ENCODE peak calls at places on chromosomes 7 and 10, in five cellular contexts. L is SJSA1, R is heart left ventricle, U is tibial nerve, Z is MM.1S. D is an unnamed sample.

GRCh38 chr7:105673367-105674188 is 92.3 kb upstream of the EFCAB10 start:
- DNase-seq in U (no peak), Z (no peak), L (no peak), R (no peak), D (no peak)

GRCh38 chr10:44416021-44416758 is 31.3 kb upstream of the CXCL12 start:
- DNase-seq in L (no peak), Z (no peak), R (no peak), U (peak; percentile 14), D (no peak)

GRCh38 chr10:131724891-131725735 is 175.7 kb upstream of the PPP2R2D start:
- DNase-seq in Z (no peak), U (no peak), R (no peak), L (peak; percentile 36), D (no peak)

GRCh38 chr7:47350425-47350824 is 231.5 kb downstream of the TNS3 start:
- DNase-seq in L (no peak), Z (no peak), R (no peak), U (no peak), D (no peak)

GRCh38 chr10:7205656-7206055 is 205.2 kb downstream of the SFMBT2 start:
- DNase-seq in Z (no peak), R (peak; percentile 53), L (no peak), U (no peak), D (no peak)

GRCh38 chr10:76491216-76491615 is 1059.8 kb downstream of the LRMDA start:
- DNase-seq in L (no peak), U (no peak), Z (no peak), R (no peak), D (no peak)

GRCh38 chr7:109376576-109376975 is 806.9 kb downstream of the DNAJB9 start:
- DNase-seq in U (no peak), Z (no peak), L (no peak), R (no peak), D (no peak)

GRCh38 chr10:59885430-59886134 is 20.8 kb downstream of the CCDC6 start:
- DNase-seq in Z (peak; percentile 79), L (no peak), R (no peak), U (no peak), D (no peak)

GRCh38 chr7:20520530-20520929 is 94.9 kb upstream of the ABCB5 start:
- DNase-seq in U (no peak), R (no peak), L (no peak), Z (no peak), D (no peak)

GRCh38 chr10:5404188-5405041 is at the start of gene TUBAL3:
- DNase-seq in U (no peak), Z (no peak), L (no peak), R (peak; percentile 32), D (no peak)

GRCh38 chr7:134355925-134356324 is 39.2 kb upstream of the SLC35B4 start:
- DNase-seq in Z (no peak), R (no peak), U (peak; percentile 10), L (no peak), D (no peak)

GRCh38 chr10:21953585-21954057 is 49.9 kb downstream of the DNAJC1 start:
- DNase-seq in Z (peak; percentile 55), U (no peak), L (no peak), R (no peak), D (no peak)

GRCh38 chr7:27143022-27143949 is at the start of gene HOXA5:
- DNase-seq in R (no peak), Z (no peak), U (no peak), L (peak; percentile 76), D (no peak)

GRCh38 chr10:70132098-70133029 is at the start of gene AIFM2:
- DNase-seq in Z (peak; percentile 51), R (peak; percentile 76), L (peak; percentile 86), U (peak; percentile 61), D (peak; percentile 9)

GRCh38 chr10:71766717-71767419 is 6.5 kb downstream of the VSIR start:
- DNase-seq in R (peak; percentile 79), L (peak; percentile 97), U (peak; percentile 71), Z (no peak), D (no peak)

GRCh38 chr7:30196408-30196807 is 61.6 kb downstream of the MTURN start:
- DNase-seq in L (no peak), R (no peak), Z (no peak), U (no peak), D (no peak)

GRCh38 chr7:15891151-15891842 is 204.8 kb upstream of the MEOX2 start:
- DNase-seq in Z (no peak), U (no peak), R (no peak), L (no peak), D (no peak)

GRCh38 chr10:99781734-99782429 is 558 bp upstream of the ABCC2 start:
- DNase-seq in R (no peak), L (no peak), U (no peak), Z (no peak), D (no peak)

GRCh38 chr10:24238527-24239247 is 29.7 kb downstream of the KIAA1217 start:
- DNase-seq in U (no peak), R (no peak), Z (no peak), L (no peak), D (no peak)

GRCh38 chr7:114554781-114555537 is 140.3 kb downstream of the FOXP2 start:
- DNase-seq in R (no peak), Z (no peak), U (no peak), L (no peak), D (no peak)

GRCh38 chr10:121436630-121437311 is 161.5 kb downstream of the FGFR2 start:
- DNase-seq in U (no peak), Z (no peak), R (no peak), L (no peak), D (no peak)

GRCh38 chr7:46839651-46840050 is 742.3 kb downstream of the TNS3 start:
- DNase-seq in Z (no peak), R (no peak), U (no peak), L (no peak), D (no peak)

GRCh38 chr7:150986099-150986512 is 4.7 kb upstream of the NOS3 start:
- DNase-seq in L (no peak), Z (peak; percentile 73), U (peak; percentile 53), R (peak; percentile 57), D (peak; percentile 52)

GRCh38 chr7:42720871-42721835 is 190.7 kb downstream of the C7orf25 start:
- DNase-seq in U (no peak), L (no peak), Z (no peak), R (no peak), D (no peak)

GRCh38 chr7:25696565-25696964 is 455.4 kb upstream of the NFE2L3 start:
- DNase-seq in L (no peak), U (no peak), Z (no peak), R (no peak), D (no peak)

GRCh38 chr10:76583711-76584161 is 1053.9 kb downstream of the KCNMA1 start:
- DNase-seq in Z (no peak), U (no peak), R (no peak), L (peak; percentile 79), D (no peak)

GRCh38 chr7:28477041-28477442 is 64.7 kb downstream of the CREB5 start:
- DNase-seq in R (no peak), U (no peak), L (no peak), Z (no peak), D (no peak)

GRCh38 chr10:69438531-69439349 is 12.5 kb upstream of the TSPAN15 start:
- DNase-seq in U (no peak), L (no peak), Z (no peak), R (no peak), D (no peak)

GRCh38 chr10:129191848-129192247 is 275.2 kb upstream of the MGMT start:
- DNase-seq in U (no peak), R (peak; percentile 25), L (no peak), Z (no peak), D (no peak)

GRCh38 chr7:80533287-80533686 is 21.4 kb upstream of the GNAT3 start:
- DNase-seq in Z (no peak), U (no peak), R (no peak), L (no peak), D (no peak)

GRCh38 chr7:11427686-11428273 is 404.2 kb downstream of the THSD7A start:
- DNase-seq in U (peak; percentile 23), R (no peak), Z (peak; percentile 57), L (no peak), D (no peak)

GRCh38 chr10:54796876-54797275 is 4.2 kb downstream of the PCDH15 start:
- DNase-seq in Z (no peak), R (no peak), L (no peak), U (no peak), D (no peak)

GRCh38 chr10:114400091-114400490 is 4.2 kb downstream of the AFAP1L2 start:
- DNase-seq in U (no peak), L (no peak), Z (no peak), R (no peak), D (no peak)

GRCh38 chr10:83164134-83164533 is 975.2 kb upstream of the GHITM start:
- DNase-seq in U (no peak), L (no peak), Z (no peak), R (no peak), D (no peak)

GRCh38 chr10:80702143-80702542 is 164.4 kb downstream of the SH2D4B start:
- DNase-seq in Z (no peak), U (no peak), R (no peak), L (no peak), D (no peak)

GRCh38 chr7:30556854-30557644 is 37.6 kb upstream of the GARS1 start:
- DNase-seq in L (no peak), Z (no peak), U (no peak), R (no peak), D (no peak)

GRCh38 chr7:158850390-158851174 is 5.8 kb upstream of the DYNC2I1 start:
- DNase-seq in R (no peak), U (no peak), Z (no peak), L (peak; percentile 15), D (no peak)
- H3K9me3 ChIP-seq in R (no peaks in the 10 kb centered on the region), U (no peaks in the 10 kb centered on the region), Z (no peaks in the 10 kb centered on the region), L (no peaks in the 10 kb centered on the region), D (no peaks in the 10 kb centered on the region)

GRCh38 chr7:269721-270120 is 20.2 kb upstream of the FOXL3 start:
- DNase-seq in R (no peak), L (no peak), U (no peak), Z (no peak), D (no peak)
- H3K9me3 ChIP-seq in R (peaks cover 18% of the 10 kb centered on the region), L (no peaks in the 10 kb centered on the region), U (peaks cover 29% of the 10 kb centered on the region), Z (no peaks in the 10 kb centered on the region), D (no peaks in the 10 kb centered on the region)

GRCh38 chr10:90743291-90743690 is 114.5 kb downstream of the HTR7 start:
- DNase-seq in U (no peak), R (no peak), L (no peak), Z (no peak), D (no peak)

GRCh38 chr10:90742189-90742588 is 115.7 kb downstream of the HTR7 start:
- DNase-seq in U (no peak), Z (no peak), R (no peak), L (peak; percentile 52), D (no peak)

GRCh38 chr10:90740265-90740664 is 117.6 kb downstream of the HTR7 start:
- DNase-seq in L (no peak), U (no peak), Z (no peak), R (no peak), D (no peak)

GRCh38 chr10:90746829-90747228 is 111.0 kb downstream of the HTR7 start:
- DNase-seq in L (no peak), Z (no peak), R (no peak), U (no peak), D (no peak)

GRCh38 chr10:90745565-90745964 is 112.3 kb downstream of the HTR7 start:
- DNase-seq in Z (no peak), U (no peak), R (no peak), L (no peak), D (no peak)
- H3K9me3 ChIP-seq in Z (no peaks in the 10 kb centered on the region), U (no peaks in the 10 kb centered on the region), R (no peaks in the 10 kb centered on the region), L (peaks cover 4% of the 10 kb centered on the region), D (no peaks in the 10 kb centered on the region)

GRCh38 chr7:22343612-22344011 is 13.3 kb downstream of the RAPGEF5 start:
- DNase-seq in U (no peak), Z (no peak), R (no peak), L (no peak), D (no peak)
- H3K9me3 ChIP-seq in U (no peaks in the 10 kb centered on the region), Z (no peaks in the 10 kb centered on the region), R (no peaks in the 10 kb centered on the region), L (no peaks in the 10 kb centered on the region), D (no peaks in the 10 kb centered on the region)

GRCh38 chr7:157785021-157785441 is 448.2 kb downstream of the DNAJB6 start:
- DNase-seq in L (no peak), R (no peak), Z (no peak), U (peak; percentile 14), D (no peak)
- H3K9me3 ChIP-seq in L (peaks cover 14% of the 10 kb centered on the region), R (no peaks in the 10 kb centered on the region), Z (no peaks in the 10 kb centered on the region), U (peaks cover 8% of the 10 kb centered on the region), D (no peaks in the 10 kb centered on the region)

D was measured in CD4-positive, alpha-beta T cell.